ENCODE peak calls at places on chromosomes 13 and 19, in six cellular contexts. One of them, this sample, is unnamed.

GRCh38 chr19:51259348-51260245 is 8.7 kb downstream of the SIGLECL1 start:
- DNase-seq in neural crest cell: peak; percentile 34
- DNase-seq in cardiac muscle cell: peak; percentile 54
- DNase-seq in astrocyte of the cerebellum: no peak
- DNase-seq in heart left ventricle: no peak
- DNase-seq in osteoblast: peak; percentile 47
- DNase-seq in this sample: peak; percentile 66

GRCh38 chr13:34747507-34747906 is 194.6 kb upstream of the NBEA start:
- DNase-seq in neural crest cell: no peak
- DNase-seq in cardiac muscle cell: peak; percentile 25
- DNase-seq in astrocyte of the cerebellum: no peak
- DNase-seq in heart left ventricle: no peak
- DNase-seq in osteoblast: peak; percentile 6
- DNase-seq in this sample: no peak

GRCh38 chr13:99288069-99288468 is 19.1 kb downstream of the GPR183 start:
- DNase-seq in neural crest cell: no peak
- DNase-seq in cardiac muscle cell: no peak
- DNase-seq in astrocyte of the cerebellum: no peak
- DNase-seq in heart left ventricle: no peak
- DNase-seq in osteoblast: no peak
- DNase-seq in this sample: no peak

GRCh38 chr13:109816979-109817275 is 30.5 kb upstream of the IRS2 start:
- DNase-seq in neural crest cell: no peak
- DNase-seq in cardiac muscle cell: peak; percentile 42
- DNase-seq in astrocyte of the cerebellum: peak; percentile 45
- DNase-seq in heart left ventricle: no peak
- DNase-seq in osteoblast: no peak
- DNase-seq in this sample: no peak

GRCh38 chr19:33196446-33197193 is 2.5 kb downstream of the LRP3 start:
- DNase-seq in neural crest cell: no peak
- DNase-seq in cardiac muscle cell: no peak
- DNase-seq in astrocyte of the cerebellum: no peak
- DNase-seq in heart left ventricle: peak; percentile 49
- DNase-seq in osteoblast: peak; percentile 62
- DNase-seq in this sample: no peak

GRCh38 chr13:102569488-102569887 is 27.3 kb upstream of the TPP2 start:
- DNase-seq in neural crest cell: no peak
- DNase-seq in cardiac muscle cell: peak; percentile 48
- DNase-seq in astrocyte of the cerebellum: no peak
- DNase-seq in heart left ventricle: no peak
- DNase-seq in osteoblast: no peak
- DNase-seq in this sample: no peak

GRCh38 chr13:45781553-45782326 is 69.8 kb downstream of the SIAH3 start:
- DNase-seq in neural crest cell: no peak
- DNase-seq in cardiac muscle cell: peak; percentile 3
- DNase-seq in astrocyte of the cerebellum: peak; percentile 3
- DNase-seq in heart left ventricle: peak; percentile 74
- DNase-seq in osteoblast: no peak
- DNase-seq in this sample: no peak

GRCh38 chr13:71320452-71320851 is 546.6 kb downstream of the DACH1 start:
- DNase-seq in neural crest cell: no peak
- DNase-seq in cardiac muscle cell: peak; percentile 53
- DNase-seq in astrocyte of the cerebellum: no peak
- DNase-seq in heart left ventricle: no peak
- DNase-seq in osteoblast: no peak
- DNase-seq in this sample: peak; percentile 41

GRCh38 chr13:49690133-49690989 is 925 bp downstream of the EBPL start:
- DNase-seq in neural crest cell: no peak
- DNase-seq in cardiac muscle cell: peak; percentile 71
- DNase-seq in astrocyte of the cerebellum: no peak
- DNase-seq in heart left ventricle: no peak
- DNase-seq in osteoblast: peak; percentile 85
- DNase-seq in this sample: no peak

GRCh38 chr19:49432141-49433073 is 7.2 kb downstream of the GFY start:
- DNase-seq in neural crest cell: no peak
- DNase-seq in cardiac muscle cell: no peak
- DNase-seq in astrocyte of the cerebellum: no peak
- DNase-seq in heart left ventricle: no peak
- DNase-seq in osteoblast: peak; percentile 62
- DNase-seq in this sample: no peak

GRCh38 chr13:91139232-91139631 is 208.3 kb upstream of the MIR17HG start:
- DNase-seq in neural crest cell: no peak
- DNase-seq in cardiac muscle cell: no peak
- DNase-seq in astrocyte of the cerebellum: no peak
- DNase-seq in heart left ventricle: no peak
- DNase-seq in osteoblast: no peak
- DNase-seq in this sample: no peak

GRCh38 chr19:41887711-41888382 is 4.9 kb downstream of the ARHGEF1 start:
- DNase-seq in neural crest cell: no peak
- DNase-seq in cardiac muscle cell: peak; percentile 46
- DNase-seq in astrocyte of the cerebellum: peak; percentile 11
- DNase-seq in heart left ventricle: no peak
- DNase-seq in osteoblast: peak; percentile 96
- DNase-seq in this sample: no peak

GRCh38 chr13:44199627-44200207 is 173.9 kb upstream of the SERP2 start:
- DNase-seq in neural crest cell: no peak
- DNase-seq in cardiac muscle cell: no peak
- DNase-seq in astrocyte of the cerebellum: no peak
- DNase-seq in heart left ventricle: no peak
- DNase-seq in osteoblast: no peak
- DNase-seq in this sample: no peak

GRCh38 chr19:38070573-38070972 is 153.4 kb downstream of the DPF1 start:
- DNase-seq in neural crest cell: no peak
- DNase-seq in cardiac muscle cell: peak; percentile 30
- DNase-seq in astrocyte of the cerebellum: peak; percentile 13
- DNase-seq in heart left ventricle: no peak
- DNase-seq in osteoblast: peak; percentile 86
- DNase-seq in this sample: no peak

GRCh38 chr13:33319859-33320258 is 34.3 kb upstream of the STARD13 start:
- DNase-seq in neural crest cell: no peak
- DNase-seq in cardiac muscle cell: no peak
- DNase-seq in astrocyte of the cerebellum: no peak
- DNase-seq in heart left ventricle: no peak
- DNase-seq in osteoblast: no peak
- DNase-seq in this sample: no peak

GRCh38 chr13:39603424-39603947 is 493 bp upstream of the LHFPL6 start:
- DNase-seq in neural crest cell: peak; percentile 16
- DNase-seq in cardiac muscle cell: peak; percentile 40
- DNase-seq in astrocyte of the cerebellum: no peak
- DNase-seq in heart left ventricle: no peak
- DNase-seq in osteoblast: no peak
- DNase-seq in this sample: peak; percentile 20

GRCh38 chr13:110636701-110637201 is 21.4 kb downstream of the NAXD start:
- DNase-seq in neural crest cell: no peak
- DNase-seq in cardiac muscle cell: no peak
- DNase-seq in astrocyte of the cerebellum: no peak
- DNase-seq in heart left ventricle: no peak
- DNase-seq in osteoblast: peak; percentile 68
- DNase-seq in this sample: no peak

GRCh38 chr19:12034610-12035009 is 869 bp downstream of the ZNF433 start:
- DNase-seq in neural crest cell: no peak
- DNase-seq in cardiac muscle cell: no peak
- DNase-seq in astrocyte of the cerebellum: no peak
- DNase-seq in heart left ventricle: no peak
- DNase-seq in osteoblast: no peak
- DNase-seq in this sample: no peak

GRCh38 chr19:12034196-12034595 is 1.3 kb downstream of the ZNF433 start:
- DNase-seq in neural crest cell: no peak
- DNase-seq in cardiac muscle cell: no peak
- DNase-seq in astrocyte of the cerebellum: no peak
- DNase-seq in heart left ventricle: no peak
- DNase-seq in osteoblast: peak; percentile 62
- DNase-seq in this sample: no peak

GRCh38 chr19:12035220-12036172 is at the start of gene ZNF433:
- DNase-seq in neural crest cell: peak; percentile 93
- DNase-seq in cardiac muscle cell: peak; percentile 90
- DNase-seq in astrocyte of the cerebellum: peak; percentile 40
- DNase-seq in heart left ventricle: peak; percentile 95
- DNase-seq in osteoblast: peak; percentile 99
- DNase-seq in this sample: peak; percentile 3
- TF ChIP-seq CTCF in neural crest cell: no peak
- TF ChIP-seq CTCF in cardiac muscle cell: no peak
- TF ChIP-seq CTCF in astrocyte of the cerebellum: peak; percentile 5
- TF ChIP-seq CTCF in heart left ventricle: no peak
- TF ChIP-seq CTCF in osteoblast: no peak
- TF ChIP-seq CTCF in this sample: no peak

GRCh38 chr13:66716502-66716901 is 513.6 kb downstream of the PCDH9 start:
- DNase-seq in neural crest cell: no peak
- DNase-seq in cardiac muscle cell: no peak
- DNase-seq in astrocyte of the cerebellum: no peak
- DNase-seq in heart left ventricle: no peak
- DNase-seq in osteoblast: no peak
- DNase-seq in this sample: no peak

DNA sequence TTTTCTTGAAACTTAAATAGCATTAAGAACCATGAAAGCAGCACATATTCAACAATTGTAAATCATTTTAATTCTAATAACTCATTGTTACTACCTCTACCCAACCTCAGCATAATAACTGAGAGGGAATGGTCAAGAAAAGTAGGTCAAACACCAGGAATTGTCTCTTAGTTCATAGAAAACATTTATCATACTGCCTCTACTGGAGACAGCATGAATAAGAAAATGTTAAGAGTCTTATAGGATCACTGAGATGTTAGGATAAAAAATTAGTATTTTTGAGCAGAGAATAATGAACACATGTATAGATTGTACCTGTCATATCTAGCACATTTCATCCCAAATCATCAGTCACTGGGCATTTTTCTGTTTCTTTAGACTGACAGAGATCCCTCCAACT is 515.3 kb downstream of the PCDH9 start:
- DNase-seq in neural crest cell: no peak
- DNase-seq in cardiac muscle cell: peak; percentile 1
- DNase-seq in astrocyte of the cerebellum: no peak
- DNase-seq in heart left ventricle: no peak
- DNase-seq in osteoblast: peak; percentile 64
- DNase-seq in this sample: no peak
- TF ChIP-seq CTCF in neural crest cell: peak; percentile 46
- TF ChIP-seq CTCF in cardiac muscle cell: peak; percentile 22
- TF ChIP-seq CTCF in astrocyte of the cerebellum: no peak
- TF ChIP-seq CTCF in heart left ventricle: peak; percentile 10
- TF ChIP-seq CTCF in osteoblast: peak; percentile 42
- TF ChIP-seq CTCF in this sample: no peak

DNA sequence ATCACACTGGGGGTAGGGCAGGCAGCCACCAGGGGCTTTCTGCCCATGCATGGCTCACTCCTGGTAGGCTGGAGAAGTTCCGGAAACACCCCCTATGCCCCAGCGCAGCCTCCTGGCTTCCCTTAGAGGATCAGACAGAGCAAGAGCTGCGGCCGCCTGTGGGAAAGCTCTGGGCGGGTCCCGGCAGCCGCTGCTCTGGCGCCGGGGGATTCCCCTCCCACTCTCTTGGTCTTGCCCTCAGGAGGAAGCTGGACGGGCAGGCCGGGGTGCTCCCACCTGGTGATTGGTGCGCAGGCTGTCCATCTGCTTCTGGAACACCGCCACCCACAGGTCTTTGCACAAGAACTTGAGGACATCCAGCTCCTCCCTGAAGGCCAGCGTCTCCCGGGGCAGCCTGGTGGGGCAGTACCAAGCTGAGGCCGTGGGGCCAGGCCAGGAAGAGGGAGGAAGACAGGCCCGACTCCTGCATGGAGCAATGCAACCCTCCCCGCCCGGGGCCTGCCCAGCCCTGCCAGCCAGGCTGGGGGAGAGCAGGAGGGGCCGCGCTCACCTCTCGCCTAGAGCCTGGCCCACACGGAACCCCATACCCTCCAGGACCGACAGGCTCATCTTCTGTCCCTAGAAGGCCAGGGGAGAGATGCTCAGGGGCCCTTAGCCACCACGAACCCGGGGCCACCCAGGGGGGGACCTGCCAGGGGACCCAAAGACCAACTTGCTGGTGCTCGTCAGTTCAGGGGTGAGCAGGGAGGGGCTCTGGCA is 4.0 kb upstream of the NKPD1 start:
- DNase-seq in neural crest cell: no peak
- DNase-seq in cardiac muscle cell: peak; percentile 89
- DNase-seq in astrocyte of the cerebellum: no peak
- DNase-seq in heart left ventricle: no peak
- DNase-seq in osteoblast: peak; percentile 95
- DNase-seq in this sample: no peak
- TF ChIP-seq CTCF in neural crest cell: no peak
- TF ChIP-seq CTCF in cardiac muscle cell: no peak
- TF ChIP-seq CTCF in astrocyte of the cerebellum: no peak
- TF ChIP-seq CTCF in heart left ventricle: no peak
- TF ChIP-seq CTCF in osteoblast: no peak
- TF ChIP-seq CTCF in this sample: no peak

DNA sequence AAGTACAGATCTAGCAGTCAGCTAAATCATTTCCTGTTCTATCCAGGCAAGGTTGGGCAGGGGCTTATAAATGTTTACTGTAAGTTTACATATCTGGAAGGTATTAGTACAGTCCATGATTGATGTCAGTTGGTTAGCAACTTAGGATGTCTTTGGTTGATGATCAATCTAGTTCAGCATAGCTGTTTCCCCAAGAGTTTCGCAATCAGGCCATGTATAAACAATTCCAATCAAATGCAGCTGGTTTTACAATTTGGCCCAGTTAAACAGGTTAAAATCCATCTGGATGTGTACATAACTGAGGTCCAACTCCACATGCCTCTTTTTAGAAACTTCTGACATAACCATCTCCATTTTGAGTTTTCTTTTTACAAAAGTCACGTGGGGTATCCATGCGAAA is 6.9 kb downstream of the ZNF221 start:
- DNase-seq in neural crest cell: no peak
- DNase-seq in cardiac muscle cell: peak; percentile 15
- DNase-seq in astrocyte of the cerebellum: no peak
- DNase-seq in heart left ventricle: no peak
- DNase-seq in osteoblast: no peak
- DNase-seq in this sample: no peak
- TF ChIP-seq CTCF in neural crest cell: no peak
- TF ChIP-seq CTCF in cardiac muscle cell: no peak
- TF ChIP-seq CTCF in astrocyte of the cerebellum: no peak
- TF ChIP-seq CTCF in heart left ventricle: no peak
- TF ChIP-seq CTCF in osteoblast: no peak
- TF ChIP-seq CTCF in this sample: no peak

GRCh38 chr19:39154626-39155100 is 29.1 kb downstream of the PAK4 start:
- DNase-seq in neural crest cell: no peak
- DNase-seq in cardiac muscle cell: peak; percentile 6
- DNase-seq in astrocyte of the cerebellum: no peak
- DNase-seq in heart left ventricle: no peak
- DNase-seq in osteoblast: peak; percentile 69
- DNase-seq in this sample: no peak
- TF ChIP-seq CTCF in neural crest cell: peak; percentile 22
- TF ChIP-seq CTCF in cardiac muscle cell: no peak
- TF ChIP-seq CTCF in astrocyte of the cerebellum: no peak
- TF ChIP-seq CTCF in heart left ventricle: no peak
- TF ChIP-seq CTCF in osteoblast: no peak
- TF ChIP-seq CTCF in this sample: no peak